ENCODE peak calls at places on chromosomes 1 and 21, in seven cellular contexts. O is heart right ventricle; R is effector memory CD8-positive, alpha-beta T cell; M is mesendoderm; K is HFFc6; H is ELR; Q is T47D. V is an unnamed sample.
A peak's percentile ranks its signal among the peaks of the same experiment; 100 is the strongest.

GRCh38 chr1:41515131-41515678 is 30.7 kb upstream of the EDN2 start:
- DNase-seq in O (no peak), R (no peak), M (peak; percentile 45), K (no peak), H (no peak), Q (peak; percentile 59), V (no peak)

GRCh38 chr1:10122926-10123325 is 87.4 kb upstream of the KIF1B start:
- DNase-seq in O (no peak), R (no peak), M (no peak), K (peak; percentile 90), H (peak; percentile 75), Q (no peak), V (no peak)

GRCh38 chr1:206705744-206706297 is 21.1 kb downstream of the MAPKAPK2 start:
- DNase-seq in O (no peak), R (no peak), M (no peak), K (no peak), H (no peak), Q (no peak), V (no peak)

GRCh38 chr1:151371744-151372410 is 628 bp downstream of the SELENBP1 start:
- DNase-seq in O (peak; percentile 67), R (no peak), M (no peak), K (peak; percentile 5), H (peak; percentile 8), Q (no peak), V (no peak)

GRCh38 chr1:9720785-9721605 is 69.5 kb downstream of the PIK3CD start:
- DNase-seq in O (no peak), R (no peak), M (no peak), K (no peak), H (no peak), Q (peak; percentile 14), V (no peak)

GRCh38 chr1:222653178-222653827 is 35.4 kb downstream of the MIA3 start:
- DNase-seq in O (no peak), R (no peak), M (no peak), K (no peak), H (no peak), Q (no peak), V (no peak)

GRCh38 chr1:9852410-9853301 is 28.9 kb upstream of the CLSTN1 start:
- DNase-seq in O (no peak), R (no peak), M (peak; percentile 25), K (peak; percentile 55), H (peak; percentile 66), Q (no peak), V (no peak)

GRCh38 chr1:240027059-240027462 is 64.6 kb upstream of the FMN2 start:
- DNase-seq in O (no peak), R (no peak), M (peak; percentile 57), K (peak; percentile 64), H (peak; percentile 82), Q (peak; percentile 43), V (peak; percentile 71)

GRCh38 chr1:237677979-237678378 is 212.7 kb downstream of the ZP4 start:
- DNase-seq in O (no peak), R (no peak), M (peak; percentile 45), K (peak; percentile 75), H (peak; percentile 91), Q (no peak), V (no peak)

GRCh38 chr1:21072721-21073120 is 104.0 kb downstream of the EIF4G3 start:
- DNase-seq in O (no peak), R (no peak), M (no peak), K (peak; percentile 45), H (peak; percentile 52), Q (no peak), V (no peak)

GRCh38 chr1:227764019-227764391 is 28.8 kb downstream of the SNAP47 start:
- DNase-seq in O (no peak), R (no peak), M (peak; percentile 67), K (peak; percentile 82), H (peak; percentile 19), Q (no peak), V (no peak)

GRCh38 chr1:25799346-25799720 is 660 bp upstream of the SELENON start:
- DNase-seq in O (no peak), R (no peak), M (no peak), K (no peak), H (no peak), Q (no peak), V (no peak)

GRCh38 chr1:33228935-33229487 is 27.3 kb upstream of the ZNF362 start:
- DNase-seq in O (no peak), R (no peak), M (no peak), K (peak; percentile 84), H (peak; percentile 51), Q (no peak), V (no peak)

GRCh38 chr1:47545912-47546483 is 108.2 kb downstream of the FOXD2 start:
- DNase-seq in O (no peak), R (no peak), M (no peak), K (no peak), H (no peak), Q (no peak), V (no peak)

GRCh38 chr1:100717218-100717617 is 2.3 kb upstream of the VCAM1 start:
- DNase-seq in O (no peak), R (no peak), M (no peak), K (no peak), H (no peak), Q (no peak), V (no peak)

GRCh38 chr1:84250668-84251067 is 50.8 kb upstream of the SAMD13 start:
- DNase-seq in O (no peak), R (no peak), M (no peak), K (no peak), H (no peak), Q (no peak), V (no peak)

GRCh38 chr1:23751050-23751814 is 8.0 kb downstream of the ELOA start:
- DNase-seq in O (no peak), R (peak; percentile 18), M (peak; percentile 81), K (peak; percentile 39), H (peak; percentile 69), Q (peak; percentile 49), V (peak; percentile 66)

GRCh38 chr1:220528679-220529529 is 968 bp downstream of the MARK1 start:
- DNase-seq in O (peak; percentile 46), R (no peak), M (peak; percentile 63), K (no peak), H (peak; percentile 1), Q (no peak), V (peak; percentile 55)

GRCh38 chr1:203645996-203646395 is 19.4 kb downstream of the ATP2B4 start:
- DNase-seq in O (no peak), R (no peak), M (no peak), K (peak; percentile 51), H (peak; percentile 41), Q (no peak), V (no peak)

GRCh38 chr1:67204298-67204697 is 38.0 kb downstream of the IL23R start:
- DNase-seq in O (no peak), R (no peak), M (no peak), K (no peak), H (no peak), Q (no peak), V (no peak)

GRCh38 chr1:75134656-75134938 is 409 bp downstream of the LHX8 start:
- DNase-seq in O (no peak), R (no peak), M (no peak), K (no peak), H (no peak), Q (no peak), V (no peak)

GRCh38 chr1:167221126-167221803 is 579 bp downstream of the POU2F1 start:
- DNase-seq in O (no peak), R (no peak), M (no peak), K (no peak), H (peak; percentile 30), Q (no peak), V (peak; percentile 71)

GRCh38 chr1:59691261-59691660 is 123.5 kb upstream of the HOOK1 start:
- DNase-seq in O (no peak), R (no peak), M (peak; percentile 63), K (no peak), H (no peak), Q (no peak), V (peak; percentile 33)

GRCh38 chr1:217274416-217274815 is 356.5 kb downstream of the GPATCH2 start:
- DNase-seq in O (no peak), R (no peak), M (no peak), K (no peak), H (no peak), Q (no peak), V (no peak)

GRCh38 chr1:147717051-147717705 is 43.2 kb downstream of the GJA5 start:
- DNase-seq in O (no peak), R (no peak), M (no peak), K (no peak), H (peak; percentile 3), Q (peak; percentile 44), V (no peak)

GRCh38 chr21:46022551-46023107 is 41.1 kb downstream of the COL6A1 start:
- DNase-seq in O (peak; percentile 17), R (no peak), M (peak; percentile 25), K (no peak), H (no peak), Q (no peak), V (no peak)

GRCh38 chr1:229885568-229886495 is 181.2 kb upstream of the GALNT2 start:
- DNase-seq in O (no peak), R (no peak), M (no peak), K (no peak), H (no peak), Q (no peak), V (no peak)

GRCh38 chr21:18954415-18954972 is 550.9 kb upstream of the TMPRSS15 start:
- DNase-seq in O (no peak), R (no peak), M (no peak), K (no peak), H (no peak), Q (no peak), V (peak; percentile 38)

GRCh38 chr1:53145942-53146708 is 3.7 kb upstream of the SLC1A7 start:
- DNase-seq in O (peak; percentile 30), R (no peak), M (peak; percentile 86), K (peak; percentile 99), H (peak; percentile 100), Q (no peak), V (peak; percentile 41)

V was measured in neural progenitor cell.